ENCODE peak calls at places on chromosomes 6 and 20, in ten cellular contexts. I is H9, B is fibroblast of mammary gland, F is heart left ventricle, S is adrenal gland, E is omental fat pad, O is A673, Q is PC-9, Y is pancreas, Z is WTC11. J is an unnamed sample.

GRCh38 chr6:167350731-167351655 is 26.1 kb downstream of the TTLL2 start:
- DNase-seq in Z (peak; percentile 97), F (peak; percentile 52), O (peak; percentile 87), I (peak; percentile 93), Q (no peak), Y (peak; percentile 71), S (peak; percentile 58), E (peak; percentile 67), B (peak; percentile 49), J (peak; percentile 36)

GRCh38 chr6:88124925-88125557 is 41.1 kb downstream of the CNR1 start:
- DNase-seq in Q (no peak), O (no peak), B (peak; percentile 43), Y (no peak), Z (no peak), F (no peak), S (no peak), E (no peak), I (no peak), J (peak; percentile 7)

GRCh38 chr20:24673678-24674570 is 204.5 kb downstream of the SYNDIG1 start:
- DNase-seq in Z (no peak), S (no peak), E (no peak), B (peak; percentile 81), O (no peak), F (no peak), Q (peak; percentile 76), I (no peak), Y (no peak), J (peak; percentile 56)

GRCh38 chr6:30557683-30557981 is 537 bp downstream of the PRR3 start:
- DNase-seq in O (no peak), B (no peak), F (no peak), I (no peak), S (no peak), Q (no peak), E (no peak), Z (no peak), Y (no peak), J (no peak)

GRCh38 chr20:41178904-41179432 is 41.6 kb downstream of the PLCG1 start:
- DNase-seq in Z (peak; percentile 9), Y (no peak), Q (no peak), E (no peak), F (peak; percentile 47), B (no peak), O (peak; percentile 83), S (peak; percentile 31), I (peak; percentile 24), J (no peak)

GRCh38 chr6:52788478-52788877 is 15.1 kb downstream of the GSTA1 start:
- DNase-seq in Z (no peak), S (no peak), I (no peak), F (no peak), E (no peak), Y (peak; percentile 40), B (no peak), O (no peak), Q (no peak), J (no peak)

GRCh38 chr20:38990728-38991127 is 28.6 kb downstream of the DHX35 start:
- DNase-seq in E (no peak), Z (no peak), I (no peak), B (peak; percentile 40), Q (no peak), O (no peak), S (no peak), Y (no peak), F (no peak), J (no peak)

GRCh38 chr6:16477367-16478149 is 239.2 kb downstream of the GMPR start:
- DNase-seq in O (no peak), I (no peak), Q (no peak), F (peak; percentile 87), Z (no peak), B (no peak), Y (peak; percentile 22), E (no peak), S (peak; percentile 68), J (no peak)

GRCh38 chr6:118755941-118756646 is 104.7 kb upstream of the CEP85L start:
- DNase-seq in E (no peak), Y (no peak), I (no peak), S (no peak), O (no peak), Q (no peak), B (no peak), Z (no peak), F (no peak), J (no peak)

GRCh38 chr20:46400253-46400652 is 6.2 kb downstream of the ELMO2 start:
- DNase-seq in Y (no peak), I (no peak), O (peak; percentile 30), B (peak; percentile 79), Z (no peak), F (peak; percentile 26), S (peak; percentile 59), E (no peak), Q (peak; percentile 43), J (peak; percentile 26)

GRCh38 chr6:12548526-12548925 is 168.0 kb upstream of the PHACTR1 start:
- DNase-seq in Q (no peak), I (no peak), E (no peak), F (no peak), B (no peak), O (no peak), S (no peak), Y (no peak), Z (no peak), J (no peak)

GRCh38 chr20:46850416-46850815 is 44.2 kb upstream of the EYA2 start:
- DNase-seq in Q (no peak), I (no peak), E (no peak), S (no peak), Y (no peak), Z (no peak), O (no peak), F (no peak), B (no peak), J (no peak)

GRCh38 chr6:155377061-155377460 is 62.8 kb upstream of the TFB1M start:
- DNase-seq in I (no peak), B (peak; percentile 94), F (no peak), S (no peak), E (no peak), O (no peak), Y (no peak), Z (no peak), Q (no peak), J (peak; percentile 24)

GRCh38 chr20:50187403-50188051 is 3.1 kb upstream of the CEBPB start:
- DNase-seq in Y (no peak), Z (no peak), E (no peak), Q (peak; percentile 70), B (peak; percentile 70), F (no peak), S (peak; percentile 56), O (peak; percentile 65), I (no peak), J (peak; percentile 84)

GRCh38 chr20:37867289-37868195 is 35.4 kb upstream of the VSTM2L start:
- DNase-seq in Z (no peak), S (no peak), B (no peak), Q (no peak), F (no peak), I (no peak), Y (no peak), E (no peak), O (no peak), J (no peak)

GRCh38 chr6:52598123-52598823 is 21.4 kb upstream of the TRAM2 start:
- DNase-seq in Q (no peak), B (peak; percentile 86), E (no peak), F (peak; percentile 61), I (peak; percentile 89), S (peak; percentile 77), Z (peak; percentile 86), Y (no peak), O (peak; percentile 91), J (peak; percentile 52)

GRCh38 chr20:18985551-18985950 is 172.0 kb downstream of the SCP2D1 start:
- DNase-seq in Y (no peak), Z (no peak), O (no peak), B (no peak), E (no peak), I (no peak), S (no peak), Q (no peak), F (no peak), J (peak; percentile 32)

DNA sequence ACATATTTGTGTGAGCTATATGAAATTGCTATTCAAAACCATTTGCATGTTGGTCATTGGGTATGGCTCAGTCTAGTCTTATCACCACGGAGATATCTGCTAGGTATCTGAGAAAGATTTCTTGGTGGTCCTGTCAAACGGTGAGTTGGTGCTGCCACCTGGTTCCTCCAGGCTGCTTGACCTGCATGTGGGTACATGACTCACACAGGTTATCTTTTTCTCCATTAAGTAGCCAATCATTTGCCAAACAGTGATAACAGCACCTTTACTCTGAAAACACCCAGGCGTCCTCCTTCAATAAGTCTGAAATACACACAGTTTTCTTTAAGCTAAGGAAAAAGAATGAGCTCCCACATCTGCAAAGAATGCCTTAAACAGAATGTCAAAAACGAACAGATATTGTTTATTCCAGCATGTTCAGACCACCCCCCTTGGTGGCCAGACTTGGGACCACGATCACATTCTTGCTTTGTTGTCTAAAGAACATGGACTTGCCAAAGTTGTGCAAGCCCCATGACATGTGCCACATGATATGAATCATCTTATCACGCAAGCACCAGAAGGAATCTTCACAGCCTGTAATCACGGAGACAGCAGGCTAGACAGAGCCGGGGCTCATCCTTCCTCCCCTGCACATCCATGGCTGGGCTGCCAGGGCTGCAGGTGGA is 200.7 kb upstream of the THBS2 start:
- DNase-seq in Z (no peak), Q (no peak), S (no peak), I (no peak), O (no peak), F (no peak), B (peak; percentile 92), Y (no peak), E (no peak), J (peak; percentile 49)
- TF ChIP-seq CTCF in Z (no peak), Q (no peak), S (no peak), I (no peak), O (no peak), F (no peak), B (no peak), Y (no peak), E (no peak), J (no peak)

GRCh38 chr6:116842374-116842947 is 13.6 kb upstream of the GPRC6A start:
- DNase-seq in Q (no peak), Z (no peak), Y (no peak), E (no peak), O (no peak), F (no peak), B (no peak), I (no peak), S (no peak), J (no peak)

GRCh38 chr6:116847234-116847633 is 18.4 kb upstream of the GPRC6A start:
- DNase-seq in Z (no peak), B (peak; percentile 52), O (peak; percentile 50), Y (no peak), Q (no peak), F (no peak), I (no peak), E (no peak), S (no peak), J (peak; percentile 47)
- TF ChIP-seq CTCF in Z (no peak), B (peak; percentile 23), O (peak; percentile 42), Y (no peak), Q (peak; percentile 60), F (peak; percentile 48), I (peak; percentile 48), E (no peak), S (peak; percentile 43), J (peak; percentile 29)

GRCh38 chr6:153503810-153504209 is 372.7 kb upstream of the RGS17 start:
- DNase-seq in S (no peak), Y (no peak), Q (no peak), E (no peak), O (peak; percentile 93), I (peak; percentile 56), Z (peak; percentile 36), B (no peak), F (no peak), J (peak; percentile 8)
- TF ChIP-seq CTCF in S (no peak), Y (no peak), Q (no peak), E (no peak), O (peak; percentile 54), I (peak; percentile 62), Z (peak; percentile 32), B (no peak), F (no peak), J (no peak)

GRCh38 chr6:159501558-159501957 is 191.5 kb downstream of the SOD2 start:
- DNase-seq in O (no peak), I (no peak), Z (no peak), S (no peak), Q (no peak), Y (no peak), B (no peak), F (no peak), E (no peak), J (no peak)
- TF ChIP-seq CTCF in O (no peak), I (no peak), Z (no peak), S (no peak), Q (no peak), Y (no peak), B (no peak), F (no peak), E (no peak), J (no peak)